ENCODE peak calls at places on chromosomes 5 and 9, in eight cellular contexts. T is stimulated activated CD8-positive, alpha-beta memory T cell treated with anti-CD3 and anti-CD28 coated beads, Interleukin-15, amount 100 ng/mL, for 4 hours; B is Kasumi-1; Q is T-helper 2 cell; A is sciatic nerve; K is mucosa of gallbladder; C is M059J; E is stimulated activated CD4-positive, alpha-beta T cell treated with anti-CD3 and anti-CD28 coated beads, Interleukin-2, amount 100 ng/mL, for 48 hours. J is an unnamed sample.

GRCh38 chr9:121321039-121321503 is 49.0 kb downstream of the STOM start:
- DNase-seq in B (no peak), C (peak), K (no peak), T (no peak), A (no peak), Q (no peak), E (no peak), J (no peak)

GRCh38 chr9:83996126-83996525 is 15.5 kb downstream of the RMI1 start:
- DNase-seq in C (no peak), Q (no peak), T (no peak), K (no peak), A (no peak), E (no peak), B (no peak), J (no peak)

GRCh38 chr9:840343-840742 is 1.2 kb upstream of the DMRT1 start:
- DNase-seq in A (no peak), C (no peak), Q (no peak), K (no peak), T (no peak), E (no peak), B (no peak), J (no peak)

GRCh38 chr5:152683205-152683604 is 278.1 kb upstream of the NMUR2 start:
- DNase-seq in E (no peak), K (no peak), T (no peak), A (no peak), Q (no peak), C (no peak), B (no peak), J (no peak)

GRCh38 chr9:109098221-109098959 is 21.4 kb downstream of the TMEM245 start:
- DNase-seq in E (no peak), K (no peak), Q (no peak), A (no peak), B (no peak), C (peak), T (no peak), J (no peak)

GRCh38 chr5:180093651-180094382 is 22.3 kb upstream of the RNF130 start:
- DNase-seq in T (no peak), K (peak), E (no peak), B (peak), C (no peak), Q (no peak), A (peak), J (no peak)

GRCh38 chr9:93037476-93037971 is 21.0 kb upstream of the SUSD3 start:
- DNase-seq in T (no peak), K (no peak), B (peak), Q (no peak), A (no peak), E (no peak), C (no peak), J (no peak)

GRCh38 chr5:79824444-79824843 is 134.8 kb downstream of the CMYA5 start:
- DNase-seq in C (no peak), B (no peak), Q (no peak), A (no peak), E (no peak), T (no peak), K (no peak), J (no peak)

GRCh38 chr5:142016576-142016975 is 3.7 kb upstream of the GNPDA1 start:
- DNase-seq in C (no peak), K (no peak), Q (no peak), E (no peak), B (no peak), A (no peak), T (peak), J (no peak)

GRCh38 chr5:133347039-133347438 is 265.3 kb downstream of the FSTL4 start:
- DNase-seq in B (peak), A (no peak), K (no peak), C (no peak), E (no peak), Q (no peak), T (no peak), J (no peak)

GRCh38 chr5:14054111-14054854 is 88.9 kb upstream of the TRIO start:
- DNase-seq in Q (no peak), E (no peak), T (no peak), C (no peak), B (no peak), A (no peak), K (no peak), J (no peak)

GRCh38 chr5:32504923-32505596 is 60.5 kb upstream of the ZFR start:
- DNase-seq in B (peak), T (no peak), Q (no peak), C (peak), A (peak), K (peak), E (no peak), J (no peak)

GRCh38 chr9:22528485-22528884 is 81.9 kb downstream of the DMRTA1 start:
- DNase-seq in E (no peak), Q (no peak), K (no peak), C (peak), A (no peak), T (no peak), B (peak), J (no peak)

GRCh38 chr5:150753463-150753862 is 5.4 kb downstream of the DCTN4 start:
- DNase-seq in B (no peak), E (no peak), T (no peak), Q (no peak), A (no peak), C (no peak), K (no peak), J (no peak)

GRCh38 chr5:167916706-167917105 is 374.7 kb upstream of the WWC1 start:
- DNase-seq in B (no peak), A (peak), Q (no peak), K (no peak), C (peak), E (no peak), T (no peak), J (no peak)

GRCh38 chr5:2751592-2752021 is at the start of gene IRX2:
- DNase-seq in A (no peak), B (no peak), E (no peak), C (no peak), T (no peak), K (peak), Q (no peak), J (peak)

GRCh38 chr5:6377121-6377520 is 1.2 kb downstream of the MED10 start:
- DNase-seq in B (no peak), A (no peak), T (no peak), C (no peak), Q (no peak), E (no peak), K (no peak), J (no peak)

GRCh38 chr5:61821561-61821960 is 484.4 kb upstream of the KIF2A start:
- DNase-seq in K (no peak), A (no peak), B (no peak), T (no peak), Q (no peak), C (no peak), E (no peak), J (no peak)

GRCh38 chr9:89116064-89116817 is 62.4 kb downstream of the SHC3 start:
- DNase-seq in A (no peak), T (no peak), E (no peak), B (no peak), Q (no peak), C (peak), K (no peak), J (no peak)

GRCh38 chr9:129801504-129801903 is 1.5 kb upstream of the TOR1B start:
- DNase-seq in E (no peak), B (no peak), K (no peak), T (no peak), C (no peak), A (no peak), Q (no peak), J (no peak)

GRCh38 chr5:171673328-171673727 is 112.3 kb upstream of the SMIM23 start:
- DNase-seq in K (no peak), C (no peak), Q (no peak), E (no peak), B (no peak), T (no peak), A (peak), J (no peak)

GRCh38 chr5:150117945-150118560 is 31.7 kb upstream of the CSF1R start:
- DNase-seq in E (no peak), Q (no peak), A (peak), T (no peak), C (no peak), B (no peak), K (no peak), J (peak)

GRCh38 chr9:105290401-105290800 is 46.0 kb downstream of the SLC44A1 start:
- DNase-seq in A (no peak), T (no peak), E (no peak), Q (no peak), C (peak), B (no peak), K (peak), J (no peak)

GRCh38 chr9:101582593-101582992 is 12.2 kb downstream of the PPP3R2 start:
- DNase-seq in T (no peak), C (peak), B (no peak), E (no peak), Q (no peak), K (no peak), A (no peak), J (no peak)

GRCh38 chr5:27702339-27702820 is 664.0 kb upstream of the CDH9 start:
- DNase-seq in Q (no peak), T (no peak), E (no peak), A (no peak), B (no peak), K (no peak), C (peak), J (no peak)

GRCh38 chr5:65459995-65460394 is 21.7 kb downstream of the ADAMTS6 start:
- DNase-seq in A (no peak), C (no peak), E (no peak), T (no peak), K (no peak), Q (no peak), B (no peak), J (no peak)

GRCh38 chr5:56327810-56328209 is 94.7 kb upstream of the ANKRD55 start:
- DNase-seq in K (no peak), E (peak), A (no peak), C (no peak), Q (no peak), B (no peak), T (peak), J (no peak)

GRCh38 chr5:90166816-90167215 is 242.7 kb downstream of the CETN3 start:
- DNase-seq in E (no peak), A (no peak), Q (no peak), T (no peak), K (no peak), B (no peak), C (no peak), J (no peak)

GRCh38 chr5:157444224-157444623 is 15.8 kb upstream of the NIPAL4 start:
- DNase-seq in A (no peak), K (peak), T (no peak), E (no peak), Q (no peak), C (no peak), B (no peak), J (no peak)

GRCh38 chr5:6322163-6322713 is 56.1 kb downstream of the MED10 start:
- DNase-seq in Q (no peak), B (no peak), A (no peak), K (no peak), T (no peak), E (no peak), C (no peak), J (no peak)

GRCh38 chr5:35777358-35778087 is 79.2 kb upstream of the IL7R start:
- DNase-seq in B (peak), A (peak), E (peak), T (peak), Q (peak), K (peak), C (peak), J (peak)

GRCh38 chr9:93220627-93221425 is 36.9 kb downstream of the WNK2 start:
- DNase-seq in E (no peak), K (no peak), C (no peak), Q (no peak), A (no peak), T (no peak), B (no peak), J (no peak)

GRCh38 chr5:125657936-125658335 is 765.3 kb upstream of the GRAMD2B start:
- DNase-seq in C (no peak), K (no peak), E (no peak), A (no peak), Q (no peak), B (no peak), T (no peak), J (no peak)

GRCh38 chr9:75993434-75993833 is 103.0 kb downstream of the PCSK5 start:
- DNase-seq in E (no peak), Q (no peak), C (peak), T (no peak), B (no peak), A (no peak), K (no peak), J (no peak)

GRCh38 chr5:173645437-173645807 is 29.0 kb upstream of the BOD1 start:
- DNase-seq in C (peak), K (no peak), A (no peak), Q (no peak), T (no peak), E (no peak), B (no peak), J (peak)

GRCh38 chr5:151660616-151661015 is 26.1 kb downstream of the SPARC start:
- DNase-seq in C (peak), E (no peak), Q (no peak), T (no peak), B (no peak), A (no peak), K (no peak), J (no peak)